ENCODE peak calls at places on chromosomes 11 and 22, in four cellular contexts. Y is PC-3, H is WTC11, B is foreskin fibroblast. Q is an unnamed sample.

GRCh38 chr11:72890881-72891280 is 76.7 kb downstream of the ATG16L2 start:
- DNase-seq in Y (no peak), H (no peak), B (no peak), Q (no peak)

GRCh38 chr11:117189191-117189940 is 9.8 kb upstream of the TAGLN start:
- DNase-seq in Y (no peak), H (no peak), B (no peak), Q (no peak)

GRCh38 chr22:33842421-33843094 is 77.7 kb downstream of the LARGE1 start:
- DNase-seq in Y (no peak), H (no peak), B (no peak), Q (no peak)

GRCh38 chr11:122285444-122285843 is 169.4 kb upstream of the BLID start:
- DNase-seq in Y (no peak), H (no peak), B (no peak), Q (no peak)

GRCh38 chr11:134275534-134276395 is at the start of gene GLB1L3:
- DNase-seq in Y (no peak), H (peak; percentile 71), B (no peak), Q (no peak)

GRCh38 chr11:47021965-47022364 is 85.4 kb downstream of the CSTPP1 start:
- DNase-seq in Y (no peak), H (no peak), B (no peak), Q (no peak)

GRCh38 chr22:39785232-39785631 is 108.3 kb downstream of the ENTHD1 start:
- DNase-seq in Y (no peak), H (no peak), B (no peak), Q (no peak)

GRCh38 chr11:103927535-103927934 is 108.9 kb upstream of the DDI1 start:
- DNase-seq in Y (peak; percentile 49), H (no peak), B (no peak), Q (no peak)

GRCh38 chr11:125448136-125448535 is 47.9 kb downstream of the FEZ1 start:
- DNase-seq in Y (peak; percentile 64), H (no peak), B (peak; percentile 64), Q (peak; percentile 62)

GRCh38 chr22:22884888-22885840 is 2.5 kb upstream of the IGLL5 start:
- DNase-seq in Y (no peak), H (no peak), B (no peak), Q (peak; percentile 50)

GRCh38 chr11:124402326-124402922 is 3.6 kb upstream of the OR8B3 start:
- DNase-seq in Y (peak; percentile 95), H (peak; percentile 58), B (peak; percentile 55), Q (peak; percentile 68)

GRCh38 chr11:96238563-96239166 is 104.3 kb downstream of the MAML2 start:
- DNase-seq in Y (no peak), H (no peak), B (no peak), Q (no peak)

GRCh38 chr11:65181569-65182257 is at the start of gene CAPN1:
- DNase-seq in Y (peak; percentile 98), H (peak; percentile 71), B (peak; percentile 93), Q (peak; percentile 88)

GRCh38 chr22:37745548-37746365 is 48.9 kb downstream of the TRIOBP start:
- DNase-seq in Y (peak; percentile 87), H (peak; percentile 89), B (peak; percentile 88), Q (peak; percentile 93)

GRCh38 chr11:123616505-123617198 is 37.8 kb downstream of the SCN3B start:
- DNase-seq in Y (no peak), H (no peak), B (peak; percentile 81), Q (peak; percentile 64)

GRCh38 chr11:67302571-67303131 is 679 bp upstream of the SSH3 start:
- DNase-seq in Y (peak; percentile 25), H (peak; percentile 67), B (no peak), Q (no peak)

GRCh38 chr22:48347311-48347710 is 1480.4 kb downstream of the BRD1 start:
- DNase-seq in Y (no peak), H (no peak), B (no peak), Q (no peak)

GRCh38 chr11:76744186-76745058 is 38.7 kb upstream of the TSKU start:
- DNase-seq in Y (no peak), H (no peak), B (peak; percentile 60), Q (no peak)

GRCh38 chr22:36934940-36935610 is 21.6 kb downstream of the CSF2RB start:
- DNase-seq in Y (no peak), H (no peak), B (no peak), Q (no peak)

GRCh38 chr11:126529037-126529436 is 173.6 kb downstream of the ST3GAL4 start:
- DNase-seq in Y (no peak), H (no peak), B (no peak), Q (no peak)

GRCh38 chr22:26553056-26553752 is 36.7 kb downstream of the TPST2 start:
- DNase-seq in Y (peak; percentile 44), H (no peak), B (peak; percentile 79), Q (no peak)

GRCh38 chr11:10379871-10380568 is 75.0 kb upstream of the AMPD3 start:
- DNase-seq in Y (peak; percentile 67), H (no peak), B (no peak), Q (no peak)

GRCh38 chr11:2210366-2211112 is 38.9 kb upstream of the TH start:
- DNase-seq in Y (no peak), H (no peak), B (no peak), Q (peak; percentile 30)

GRCh38 chr22:40310081-40310770 is 36.1 kb upstream of the ADSL start:
- DNase-seq in Y (no peak), H (no peak), B (peak; percentile 91), Q (no peak)

GRCh38 chr11:4826425-4826824 is 5.3 kb downstream of the OR51F2 start:
- DNase-seq in Y (no peak), H (no peak), B (no peak), Q (no peak)

GRCh38 chr22:26324150-26324549 is 104.9 kb upstream of the ASPHD2 start:
- DNase-seq in Y (no peak), H (no peak), B (no peak), Q (no peak)

GRCh38 chr11:37264060-37264459 is 666.0 kb upstream of the RAG2 start:
- DNase-seq in Y (peak; percentile 4), H (no peak), B (no peak), Q (no peak)

GRCh38 chr11:1484061-1484671 is 2.4 kb downstream of the MOB2 start:
- DNase-seq in Y (no peak), H (no peak), B (no peak), Q (no peak)

GRCh38 chr11:60378359-60378758 is at the start of gene MS4A7:
- DNase-seq in Y (peak; percentile 68), H (no peak), B (no peak), Q (no peak)

GRCh38 chr22:36332623-36333331 is 55.0 kb downstream of the MYH9 start:
- DNase-seq in Y (peak; percentile 89), H (peak; percentile 44), B (peak; percentile 54), Q (no peak)

GRCh38 chr11:101346591-101346990 is 217.0 kb upstream of the PGR start:
- DNase-seq in Y (peak; percentile 70), H (no peak), B (no peak), Q (no peak)

GRCh38 chr11:15941206-15941770 is 415.1 kb downstream of the SOX6 start:
- DNase-seq in Y (no peak), H (peak; percentile 82), B (peak; percentile 33), Q (no peak)

GRCh38 chr22:48894064-48894671 is 933.5 kb downstream of the BRD1 start:
- DNase-seq in Y (no peak), H (peak; percentile 45), B (no peak), Q (peak; percentile 40)

GRCh38 chr11:126930100-126930841 is 70.3 kb downstream of the KIRREL3 start:
- DNase-seq in Y (no peak), H (no peak), B (no peak), Q (no peak)

GRCh38 chr11:87976009-87976408 is 199.2 kb downstream of the RAB38 start:
- DNase-seq in Y (no peak), H (no peak), B (no peak), Q (no peak)

DNA sequence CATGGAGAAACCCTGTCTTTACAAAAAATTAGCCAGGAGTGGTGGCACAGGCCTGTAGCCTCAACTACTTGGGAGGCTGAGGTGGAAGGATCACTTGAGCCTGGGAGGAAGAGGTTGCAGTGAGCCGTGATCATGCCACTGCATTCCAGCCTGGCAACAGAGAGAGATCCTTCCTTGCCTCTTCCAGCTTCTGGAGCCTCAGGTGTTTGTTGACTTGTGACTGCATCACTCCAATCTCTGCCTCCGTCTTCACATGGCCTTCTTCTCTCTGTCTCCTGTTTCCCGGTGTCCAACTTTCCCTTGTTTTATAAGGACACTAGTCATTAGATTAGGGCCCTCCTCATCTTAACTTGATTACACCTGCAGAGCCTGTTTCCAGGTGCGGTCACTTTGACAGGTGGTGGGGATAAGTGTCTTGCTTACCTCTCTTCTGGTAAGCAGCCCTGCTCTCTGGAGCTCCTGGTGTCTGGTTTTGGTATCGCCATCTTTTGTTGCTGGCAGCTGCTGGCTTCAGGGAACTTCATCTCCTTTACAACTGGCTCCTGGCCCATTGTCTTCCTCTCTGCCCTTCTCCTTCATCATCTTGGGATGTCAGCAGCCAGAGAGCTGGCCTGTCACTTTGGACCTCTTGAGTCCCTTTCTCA is 8.2 kb upstream of the USP2 start:
- DNase-seq in Y (peak; percentile 61), H (peak; percentile 79), B (no peak), Q (no peak)
- TF ChIP-seq CTCF in Y (peak; percentile 55), H (peak; percentile 33), B (peak; percentile 24), Q (no peak)

GRCh38 chr11:8858808-8859207 is 52.2 kb upstream of the AKIP1 start:
- DNase-seq in Y (no peak), H (no peak), B (no peak), Q (no peak)
- TF ChIP-seq CTCF in Y (no peak), H (no peak), B (no peak), Q (no peak)

DNA sequence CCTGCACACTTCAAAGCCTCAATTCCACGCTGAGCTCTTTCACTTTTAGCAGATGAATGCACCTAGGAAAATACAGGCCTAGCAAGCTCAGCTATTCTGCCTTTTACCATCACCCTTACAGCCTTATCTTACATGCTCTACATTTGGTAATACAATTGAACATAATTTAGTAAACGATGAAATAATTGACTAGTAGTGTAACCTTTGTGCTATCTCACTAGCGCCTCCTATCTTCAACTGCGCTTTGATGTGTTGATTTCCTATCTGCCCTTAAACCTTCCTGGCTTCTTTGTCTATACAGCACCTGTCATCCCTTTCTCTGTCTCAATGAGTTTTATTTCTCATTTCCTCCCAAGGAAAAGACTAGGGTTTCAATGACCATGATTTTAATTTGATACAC is 149.7 kb downstream of the LRRC4C start:
- DNase-seq in Y (no peak), H (peak; percentile 12), B (no peak), Q (no peak)
- TF ChIP-seq CTCF in Y (peak; percentile 42), H (peak; percentile 42), B (no peak), Q (no peak)

GRCh38 chr11:94295534-94295933 is 8.8 kb upstream of the IZUMO1R start:
- DNase-seq in Y (peak; percentile 33), H (no peak), B (no peak), Q (no peak)

GRCh38 chr11:94302806-94303205 is 1.6 kb upstream of the IZUMO1R start:
- DNase-seq in Y (no peak), H (no peak), B (no peak), Q (no peak)

GRCh38 chr11:94303884-94304459 is 408 bp upstream of the IZUMO1R start:
- DNase-seq in Y (no peak), H (no peak), B (no peak), Q (no peak)

DNA sequence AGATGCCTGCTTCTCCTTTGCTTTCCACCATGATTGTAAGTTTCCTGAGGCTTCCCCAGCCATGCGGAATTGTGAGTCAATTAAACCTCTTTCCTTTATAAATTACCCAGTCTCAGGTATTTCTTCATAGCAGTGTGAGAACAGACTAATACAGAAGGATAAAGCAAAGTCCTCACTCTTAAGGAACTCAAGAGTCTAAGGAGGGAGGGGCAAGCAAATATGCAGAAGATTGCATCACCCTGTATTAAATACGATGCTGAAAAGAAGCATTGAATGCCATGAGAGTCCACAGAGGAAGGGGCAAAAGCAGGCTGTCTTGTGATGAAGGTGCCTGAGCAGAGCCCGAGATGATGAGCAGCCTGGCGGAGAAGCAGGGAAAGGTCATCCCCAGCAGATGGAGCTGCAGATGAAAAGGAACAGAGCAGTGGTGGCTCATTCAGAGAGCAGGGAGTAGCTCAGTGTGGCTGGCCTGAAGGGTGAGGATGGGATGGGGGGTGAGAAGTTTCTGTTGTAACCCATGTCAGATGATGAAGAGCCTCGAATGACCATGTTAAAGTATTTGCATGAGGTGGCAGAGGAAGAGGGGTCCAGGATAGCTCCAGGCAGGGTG is 6.3 kb upstream of the IZUMO1R start:
- DNase-seq in Y (peak; percentile 24), H (no peak), B (no peak), Q (no peak)
- TF ChIP-seq CTCF in Y (peak; percentile 49), H (no peak), B (no peak), Q (no peak)